ENCODE peak calls at places on chromosomes 4 and X, in seven cellular contexts. M is kidney tubule cell; U is activated T-helper 1 cell treated with anti-CD3 and anti-CD28 coated beads, Interleukin-2, amount 50 U/mL, for 16 hours; R is mesendoderm; D is MM.1S; J is neural crest cell; E is EH. S is an unnamed sample.
A peak's percentile ranks its signal among the peaks of the same experiment; 100 is the strongest.

GRCh38 chrX:130669233-130669632 is 233.8 kb downstream of the ENOX2 start:
- DNase-seq in R (no peak), D (no peak), E (peak; percentile 77), J (no peak), U (no peak), M (peak; percentile 22), S (no peak)

GRCh38 chrX:2701600-2701999 is 10.5 kb downstream of the CD99 start:
- DNase-seq in J (no peak), R (no peak), D (peak; percentile 35), M (no peak), E (no peak), U (no peak), S (no peak)

GRCh38 chr4:113978561-113979156 is 788 bp downstream of the ARSJ start:
- DNase-seq in M (peak; percentile 33), J (no peak), D (no peak), E (peak; percentile 62), R (peak; percentile 55), U (no peak), S (no peak)

GRCh38 chr4:127708985-127709384 is 21.2 kb upstream of the SLC25A31 start:
- DNase-seq in M (peak; percentile 97), E (peak; percentile 73), J (no peak), D (no peak), R (peak; percentile 38), U (no peak), S (no peak)

GRCh38 chrX:34401411-34401810 is 255.7 kb downstream of the TMEM47 start:
- DNase-seq in E (peak; percentile 34), M (no peak), R (no peak), U (no peak), D (no peak), J (no peak), S (no peak)

GRCh38 chr4:67918428-67918827 is 34.6 kb upstream of the TMPRSS11D start:
- DNase-seq in D (no peak), M (no peak), R (peak; percentile 38), E (no peak), J (no peak), U (no peak), S (no peak)

GRCh38 chr4:138259801-138260200 is 17.7 kb upstream of the SLC7A11 start:
- DNase-seq in M (peak; percentile 11), U (no peak), D (no peak), J (no peak), E (peak; percentile 65), R (no peak), S (no peak)

GRCh38 chrX:102654696-102655095 is 3.4 kb downstream of the GPRASP1 start:
- DNase-seq in E (no peak), U (no peak), R (no peak), J (no peak), M (no peak), D (no peak), S (no peak)

GRCh38 chr4:134174271-134174670 is 27.3 kb downstream of the PABPC4L start:
- DNase-seq in R (no peak), U (no peak), J (no peak), E (no peak), M (no peak), D (no peak), S (no peak)

GRCh38 chr4:109801895-109802319 is at the start of gene CFI:
- DNase-seq in J (no peak), E (peak; percentile 79), M (peak; percentile 74), D (no peak), U (no peak), R (no peak), S (no peak)

GRCh38 chr4:110869862-110870577 is 247.1 kb upstream of the PITX2 start:
- DNase-seq in E (peak; percentile 36), D (peak; percentile 29), J (no peak), R (no peak), M (peak; percentile 60), U (no peak), S (no peak)

GRCh38 chr4:11271263-11271662 is 157.4 kb downstream of the HS3ST1 start:
- DNase-seq in R (no peak), M (no peak), U (no peak), D (no peak), E (no peak), J (no peak), S (no peak)

GRCh38 chr4:84479663-84480062 is 19.4 kb downstream of the NKX6-1 start:
- DNase-seq in U (no peak), R (peak; percentile 65), E (no peak), D (no peak), M (no peak), J (no peak), S (peak; percentile 24)

GRCh38 chr4:35511851-35512250 is 732.5 kb downstream of the ARAP2 start:
- DNase-seq in R (no peak), M (no peak), U (no peak), E (no peak), D (no peak), J (no peak), S (no peak)

GRCh38 chrX:56499372-56499771 is 64.1 kb upstream of the UBQLN2 start:
- DNase-seq in M (peak; percentile 9), J (no peak), U (no peak), R (no peak), E (no peak), D (no peak), S (no peak)

GRCh38 chr4:177051473-177052060 is 258.1 kb upstream of the NEIL3 start:
- DNase-seq in R (peak; percentile 68), M (peak; percentile 58), J (peak; percentile 9), E (peak; percentile 18), D (peak; percentile 69), U (no peak), S (peak; percentile 69)

GRCh38 chrX:87895421-87895820 is 377.8 kb downstream of the KLHL4 start:
- DNase-seq in D (no peak), M (no peak), U (no peak), E (no peak), R (no peak), J (no peak), S (no peak)

GRCh38 chrX:19912-20571 is 261.1 kb upstream of the PLCXD1 start:
- DNase-seq in R (peak; percentile 0), D (no peak), J (no peak), U (no peak), M (peak; percentile 0), E (peak; percentile 5), S (peak; percentile 21)

GRCh38 chrX:140057001-140057411 is 91.7 kb upstream of the CXorf66 start:
- DNase-seq in M (peak; percentile 77), J (peak; percentile 91), R (peak; percentile 79), U (peak; percentile 25), E (peak; percentile 60), D (peak; percentile 76), S (peak; percentile 71)

GRCh38 chr4:156898373-156899117 is 73.1 kb downstream of the PDGFC start:
- DNase-seq in R (no peak), E (peak; percentile 18), M (no peak), U (no peak), D (no peak), J (no peak), S (no peak)